ENCODE peak calls at places on chromosome 15, in ten cellular contexts. One of them, this sample, is unnamed.
A peak's percentile ranks its signal among the peaks of the same experiment; 100 is the strongest.

GRCh38 chr15:29651476-29652072 is 170.7 kb downstream of the TJP1 start:
- DNase-seq in sigmoid colon: no peak
- DNase-seq in body of pancreas: no peak
- DNase-seq in lower leg skin: no peak
- DNase-seq in HCT116: no peak
- DNase-seq in A549: no peak
- DNase-seq in GM12878: no peak
- DNase-seq in IMR-90: no peak
- DNase-seq in heart left ventricle: no peak
- DNase-seq in breast epithelium: no peak
- DNase-seq in this sample: no peak

GRCh38 chr15:62099171-62099601 is 32.4 kb downstream of the C2CD4A start:
- DNase-seq in IMR-90: peak; percentile 51
- DNase-seq in breast epithelium: no peak
- DNase-seq in HCT116: no peak
- DNase-seq in A549: peak; percentile 26
- DNase-seq in body of pancreas: peak; percentile 56
- DNase-seq in lower leg skin: no peak
- DNase-seq in heart left ventricle: no peak
- DNase-seq in GM12878: no peak
- DNase-seq in sigmoid colon: no peak
- DNase-seq in this sample: no peak

GRCh38 chr15:80507638-80508316 is 103.6 kb downstream of the ARNT2 start:
- DNase-seq in lower leg skin: no peak
- DNase-seq in IMR-90: peak; percentile 96
- DNase-seq in HCT116: no peak
- DNase-seq in sigmoid colon: peak; percentile 77
- DNase-seq in GM12878: no peak
- DNase-seq in heart left ventricle: no peak
- DNase-seq in body of pancreas: peak; percentile 25
- DNase-seq in A549: no peak
- DNase-seq in breast epithelium: no peak
- DNase-seq in this sample: no peak

GRCh38 chr15:92693922-92694331 is 38.4 kb upstream of the FAM174B start:
- DNase-seq in HCT116: peak; percentile 34
- DNase-seq in body of pancreas: peak; percentile 10
- DNase-seq in lower leg skin: no peak
- DNase-seq in A549: peak; percentile 72
- DNase-seq in breast epithelium: no peak
- DNase-seq in heart left ventricle: no peak
- DNase-seq in IMR-90: peak; percentile 3
- DNase-seq in sigmoid colon: no peak
- DNase-seq in GM12878: no peak
- DNase-seq in this sample: no peak

GRCh38 chr15:61660579-61660978 is 399.7 kb downstream of the VPS13C start:
- DNase-seq in breast epithelium: no peak
- DNase-seq in body of pancreas: peak; percentile 18
- DNase-seq in A549: no peak
- DNase-seq in IMR-90: peak; percentile 7
- DNase-seq in HCT116: no peak
- DNase-seq in sigmoid colon: peak; percentile 73
- DNase-seq in GM12878: no peak
- DNase-seq in lower leg skin: no peak
- DNase-seq in heart left ventricle: no peak
- DNase-seq in this sample: no peak

GRCh38 chr15:76147906-76148553 is 88.2 kb downstream of the TMEM266 start:
- DNase-seq in sigmoid colon: peak; percentile 61
- DNase-seq in HCT116: peak; percentile 12
- DNase-seq in breast epithelium: no peak
- DNase-seq in heart left ventricle: peak; percentile 45
- DNase-seq in IMR-90: peak; percentile 29
- DNase-seq in lower leg skin: peak; percentile 86
- DNase-seq in body of pancreas: peak; percentile 54
- DNase-seq in GM12878: no peak
- DNase-seq in A549: peak; percentile 44
- DNase-seq in this sample: peak; percentile 72

GRCh38 chr15:35168464-35168863 is 83.4 kb upstream of the NANOGP8 start:
- DNase-seq in heart left ventricle: no peak
- DNase-seq in body of pancreas: no peak
- DNase-seq in IMR-90: peak; percentile 90
- DNase-seq in A549: no peak
- DNase-seq in GM12878: no peak
- DNase-seq in sigmoid colon: no peak
- DNase-seq in HCT116: no peak
- DNase-seq in lower leg skin: no peak
- DNase-seq in breast epithelium: no peak
- DNase-seq in this sample: no peak

GRCh38 chr15:101702077-101702476 is 22.2 kb downstream of the TARS3 start:
- DNase-seq in HCT116: no peak
- DNase-seq in sigmoid colon: no peak
- DNase-seq in heart left ventricle: no peak
- DNase-seq in GM12878: no peak
- DNase-seq in lower leg skin: no peak
- DNase-seq in body of pancreas: no peak
- DNase-seq in A549: no peak
- DNase-seq in IMR-90: no peak
- DNase-seq in breast epithelium: no peak
- DNase-seq in this sample: no peak

GRCh38 chr15:89777821-89778380 is 1.8 kb downstream of the MESP2 start:
- DNase-seq in HCT116: no peak
- DNase-seq in breast epithelium: no peak
- DNase-seq in lower leg skin: no peak
- DNase-seq in IMR-90: no peak
- DNase-seq in body of pancreas: no peak
- DNase-seq in A549: no peak
- DNase-seq in sigmoid colon: no peak
- DNase-seq in heart left ventricle: no peak
- DNase-seq in GM12878: no peak
- DNase-seq in this sample: no peak

GRCh38 chr15:25251700-25252390 is 187.0 kb downstream of the UBE3A start:
- DNase-seq in heart left ventricle: peak; percentile 11
- DNase-seq in HCT116: no peak
- DNase-seq in IMR-90: no peak
- DNase-seq in sigmoid colon: peak; percentile 35
- DNase-seq in body of pancreas: no peak
- DNase-seq in lower leg skin: peak; percentile 70
- DNase-seq in A549: no peak
- DNase-seq in breast epithelium: peak; percentile 20
- DNase-seq in GM12878: no peak
- DNase-seq in this sample: no peak

GRCh38 chr15:100667405-100668320 is 65.3 kb downstream of the ASB7 start:
- DNase-seq in A549: no peak
- DNase-seq in lower leg skin: peak; percentile 80
- DNase-seq in sigmoid colon: peak; percentile 76
- DNase-seq in IMR-90: peak; percentile 84
- DNase-seq in HCT116: no peak
- DNase-seq in breast epithelium: no peak
- DNase-seq in heart left ventricle: peak; percentile 55
- DNase-seq in GM12878: no peak
- DNase-seq in body of pancreas: peak; percentile 21
- DNase-seq in this sample: no peak

GRCh38 chr15:59283717-59284336 is 77.2 kb downstream of the LDHAL6B start:
- DNase-seq in body of pancreas: no peak
- DNase-seq in heart left ventricle: no peak
- DNase-seq in GM12878: no peak
- DNase-seq in HCT116: peak; percentile 84
- DNase-seq in A549: peak; percentile 99
- DNase-seq in sigmoid colon: no peak
- DNase-seq in lower leg skin: peak; percentile 81
- DNase-seq in breast epithelium: peak; percentile 56
- DNase-seq in IMR-90: no peak
- DNase-seq in this sample: no peak

GRCh38 chr15:57251308-57251707 is 125.0 kb upstream of the CGNL1 start:
- DNase-seq in body of pancreas: no peak
- DNase-seq in lower leg skin: no peak
- DNase-seq in IMR-90: peak; percentile 23
- DNase-seq in GM12878: no peak
- DNase-seq in HCT116: no peak
- DNase-seq in heart left ventricle: no peak
- DNase-seq in A549: no peak
- DNase-seq in breast epithelium: no peak
- DNase-seq in sigmoid colon: no peak
- DNase-seq in this sample: no peak

GRCh38 chr15:52121896-52122295 is 9.3 kb upstream of the BCL2L10 start:
- DNase-seq in GM12878: no peak
- DNase-seq in IMR-90: peak; percentile 59
- DNase-seq in sigmoid colon: no peak
- DNase-seq in breast epithelium: no peak
- DNase-seq in heart left ventricle: no peak
- DNase-seq in HCT116: no peak
- DNase-seq in body of pancreas: no peak
- DNase-seq in A549: no peak
- DNase-seq in lower leg skin: no peak
- DNase-seq in this sample: no peak

GRCh38 chr15:89785064-89785770 is 9.1 kb downstream of the MESP2 start:
- DNase-seq in body of pancreas: no peak
- DNase-seq in IMR-90: no peak
- DNase-seq in A549: peak; percentile 65
- DNase-seq in breast epithelium: no peak
- DNase-seq in heart left ventricle: no peak
- DNase-seq in GM12878: no peak
- DNase-seq in lower leg skin: no peak
- DNase-seq in HCT116: no peak
- DNase-seq in sigmoid colon: no peak
- DNase-seq in this sample: no peak

GRCh38 chr15:67198157-67198754 is 56.2 kb downstream of the AAGAB start:
- DNase-seq in sigmoid colon: no peak
- DNase-seq in heart left ventricle: no peak
- DNase-seq in GM12878: peak; percentile 28
- DNase-seq in HCT116: no peak
- DNase-seq in A549: peak; percentile 19
- DNase-seq in body of pancreas: no peak
- DNase-seq in lower leg skin: no peak
- DNase-seq in IMR-90: no peak
- DNase-seq in breast epithelium: no peak
- DNase-seq in this sample: no peak

GRCh38 chr15:20340931-20341661 is 200.5 kb downstream of the GOLGA6L6 start:
- DNase-seq in heart left ventricle: peak; percentile 76
- DNase-seq in GM12878: no peak
- DNase-seq in HCT116: no peak
- DNase-seq in IMR-90: no peak
- DNase-seq in sigmoid colon: peak; percentile 92
- DNase-seq in A549: peak; percentile 35
- DNase-seq in lower leg skin: peak; percentile 97
- DNase-seq in body of pancreas: peak; percentile 39
- DNase-seq in breast epithelium: peak; percentile 86
- DNase-seq in this sample: no peak

GRCh38 chr15:73517566-73517965 is 74.6 kb downstream of the REC114 start:
- DNase-seq in IMR-90: no peak
- DNase-seq in body of pancreas: no peak
- DNase-seq in heart left ventricle: peak; percentile 19
- DNase-seq in A549: no peak
- DNase-seq in sigmoid colon: no peak
- DNase-seq in breast epithelium: no peak
- DNase-seq in lower leg skin: no peak
- DNase-seq in GM12878: no peak
- DNase-seq in HCT116: no peak
- DNase-seq in this sample: no peak

GRCh38 chr15:96336643-96337353 is 6.3 kb downstream of the NR2F2 start:
- DNase-seq in body of pancreas: peak; percentile 38
- DNase-seq in breast epithelium: peak; percentile 60
- DNase-seq in heart left ventricle: no peak
- DNase-seq in IMR-90: no peak
- DNase-seq in GM12878: no peak
- DNase-seq in HCT116: no peak
- DNase-seq in lower leg skin: peak; percentile 81
- DNase-seq in A549: no peak
- DNase-seq in sigmoid colon: no peak
- DNase-seq in this sample: no peak
- TF ChIP-seq POLR2A in body of pancreas: no peak
- TF ChIP-seq POLR2A in breast epithelium: no peak
- TF ChIP-seq POLR2A in heart left ventricle: no peak
- TF ChIP-seq POLR2A in IMR-90: no peak
- TF ChIP-seq POLR2A in GM12878: no peak
- TF ChIP-seq POLR2A in HCT116: no peak
- TF ChIP-seq POLR2A in lower leg skin: no peak
- TF ChIP-seq POLR2A in A549: no peak
- TF ChIP-seq POLR2A in sigmoid colon: no peak
- TF ChIP-seq POLR2A in this sample: no peak

DNA sequence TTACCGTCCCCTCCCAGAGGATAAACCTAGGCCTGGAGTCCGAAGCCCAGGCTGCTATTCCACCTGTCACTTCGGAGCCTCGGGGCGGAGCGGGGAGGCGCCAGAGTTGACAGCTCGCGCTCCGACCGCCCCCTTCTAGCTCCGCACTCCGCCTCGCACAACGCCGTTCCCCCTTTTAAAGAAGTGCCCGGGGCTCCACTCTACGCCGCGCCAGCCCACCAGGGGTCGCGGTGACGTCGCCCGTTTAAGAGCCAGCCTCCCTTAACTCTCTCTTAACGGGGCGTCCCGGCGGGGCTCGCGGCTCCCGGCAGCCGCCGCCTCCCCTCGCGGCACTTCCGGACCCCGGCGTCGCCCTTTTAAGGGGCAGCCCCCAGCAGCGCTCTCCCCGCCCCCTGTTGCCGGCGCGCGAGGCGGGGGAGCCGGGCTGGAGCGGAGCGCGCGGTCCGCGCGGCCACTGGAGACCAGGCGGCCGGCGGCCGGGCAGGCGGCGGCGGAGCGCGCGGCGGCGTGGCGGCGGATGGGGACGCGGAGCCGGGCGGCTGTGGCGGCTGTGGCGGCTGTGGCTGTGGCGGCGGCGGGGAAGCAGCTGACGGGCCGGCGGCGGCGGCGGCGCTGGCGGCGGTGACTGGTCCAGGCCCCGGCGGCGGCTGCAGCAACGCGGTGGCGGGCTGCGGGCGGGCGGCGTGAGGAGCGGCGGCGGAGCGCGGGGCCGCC is at the start of gene INAFM2:
- DNase-seq in lower leg skin: peak; percentile 94
- DNase-seq in HCT116: peak; percentile 81
- DNase-seq in A549: peak; percentile 77
- DNase-seq in body of pancreas: peak; percentile 94
- DNase-seq in sigmoid colon: peak; percentile 96
- DNase-seq in GM12878: peak; percentile 48
- DNase-seq in heart left ventricle: peak; percentile 92
- DNase-seq in breast epithelium: peak; percentile 73
- DNase-seq in IMR-90: peak; percentile 92
- DNase-seq in this sample: peak; percentile 98
- TF ChIP-seq POLR2A in lower leg skin: no peak
- TF ChIP-seq POLR2A in HCT116: no peak
- TF ChIP-seq POLR2A in A549: peak; percentile 17
- TF ChIP-seq POLR2A in body of pancreas: peak; percentile 17
- TF ChIP-seq POLR2A in sigmoid colon: no peak
- TF ChIP-seq POLR2A in GM12878: peak; percentile 41
- TF ChIP-seq POLR2A in heart left ventricle: no peak
- TF ChIP-seq POLR2A in breast epithelium: no peak
- TF ChIP-seq POLR2A in IMR-90: peak; percentile 65
- TF ChIP-seq POLR2A in this sample: no peak

GRCh38 chr15:41230650-41231533 is at the start of the genes CHP1 and EXD1:
- DNase-seq in breast epithelium: peak; percentile 97
- DNase-seq in A549: peak; percentile 97
- DNase-seq in GM12878: peak; percentile 87
- DNase-seq in heart left ventricle: peak; percentile 99
- DNase-seq in sigmoid colon: peak; percentile 99
- DNase-seq in HCT116: peak; percentile 97
- DNase-seq in IMR-90: peak; percentile 97
- DNase-seq in lower leg skin: peak; percentile 100
- DNase-seq in body of pancreas: peak; percentile 99
- DNase-seq in this sample: peak; percentile 94
- TF ChIP-seq POLR2A in breast epithelium: peak; percentile 36
- TF ChIP-seq POLR2A in A549: peak; percentile 37
- TF ChIP-seq POLR2A in GM12878: peak; percentile 94
- TF ChIP-seq POLR2A in heart left ventricle: no peak
- TF ChIP-seq POLR2A in sigmoid colon: peak; percentile 85
- TF ChIP-seq POLR2A in HCT116: no peak
- TF ChIP-seq POLR2A in IMR-90: peak; percentile 74
- TF ChIP-seq POLR2A in lower leg skin: no peak
- TF ChIP-seq POLR2A in body of pancreas: peak; percentile 88
- TF ChIP-seq POLR2A in this sample: peak; percentile 79

GRCh38 chr15:85562824-85563223 is 182.4 kb downstream of the AKAP13 start:
- DNase-seq in sigmoid colon: no peak
- DNase-seq in lower leg skin: no peak
- DNase-seq in A549: no peak
- DNase-seq in heart left ventricle: no peak
- DNase-seq in IMR-90: no peak
- DNase-seq in HCT116: no peak
- DNase-seq in GM12878: no peak
- DNase-seq in breast epithelium: no peak
- DNase-seq in body of pancreas: peak; percentile 86
- DNase-seq in this sample: no peak
- TF ChIP-seq POLR2A in sigmoid colon: no peak
- TF ChIP-seq POLR2A in lower leg skin: no peak
- TF ChIP-seq POLR2A in A549: no peak
- TF ChIP-seq POLR2A in heart left ventricle: no peak
- TF ChIP-seq POLR2A in IMR-90: no peak
- TF ChIP-seq POLR2A in HCT116: no peak
- TF ChIP-seq POLR2A in GM12878: no peak
- TF ChIP-seq POLR2A in breast epithelium: no peak
- TF ChIP-seq POLR2A in body of pancreas: no peak
- TF ChIP-seq POLR2A in this sample: no peak

This sample was measured in GM12891.